ENCODE peak calls at places on chromosome 2, in five cellular contexts. B is heart left ventricle, D is A549, U is uterus, R is ovary. J is an unnamed sample.

GRCh38 chr2:234773129-234773528 is 178.7 kb upstream of the SH3BP4 start:
- DNase-seq in B (no peak), D (no peak), U (no peak), R (no peak), J (no peak)

GRCh38 chr2:58571181-58571852 is 330.2 kb upstream of the FANCL start:
- DNase-seq in B (peak; percentile 5), D (peak; percentile 44), U (no peak), R (no peak), J (no peak)

GRCh38 chr2:162582357-162582798 is 238.4 kb downstream of the GCA start:
- DNase-seq in B (no peak), D (peak; percentile 12), U (no peak), R (no peak), J (no peak)

GRCh38 chr2:157182834-157183396 is 74.6 kb upstream of the GALNT5 start:
- DNase-seq in B (no peak), D (peak; percentile 58), U (no peak), R (no peak), J (no peak)

GRCh38 chr2:47065771-47066380 is 89.2 kb downstream of the STPG4 start:
- DNase-seq in B (peak; percentile 38), D (no peak), U (no peak), R (no peak), J (no peak)

GRCh38 chr2:191620144-191620543 is 57.8 kb upstream of the NABP1 start:
- DNase-seq in B (no peak), D (no peak), U (no peak), R (no peak), J (no peak)

GRCh38 chr2:203743441-203743932 is 37.0 kb downstream of the CD28 start:
- DNase-seq in B (no peak), D (no peak), U (no peak), R (no peak), J (no peak)

GRCh38 chr2:46158661-46159060 is 138.5 kb upstream of the EPAS1 start:
- DNase-seq in B (no peak), D (no peak), U (no peak), R (no peak), J (no peak)

GRCh38 chr2:45813003-45813601 is 161.6 kb downstream of the PRKCE start:
- DNase-seq in B (peak; percentile 43), D (no peak), U (peak; percentile 40), R (peak; percentile 52), J (no peak)

DNA sequence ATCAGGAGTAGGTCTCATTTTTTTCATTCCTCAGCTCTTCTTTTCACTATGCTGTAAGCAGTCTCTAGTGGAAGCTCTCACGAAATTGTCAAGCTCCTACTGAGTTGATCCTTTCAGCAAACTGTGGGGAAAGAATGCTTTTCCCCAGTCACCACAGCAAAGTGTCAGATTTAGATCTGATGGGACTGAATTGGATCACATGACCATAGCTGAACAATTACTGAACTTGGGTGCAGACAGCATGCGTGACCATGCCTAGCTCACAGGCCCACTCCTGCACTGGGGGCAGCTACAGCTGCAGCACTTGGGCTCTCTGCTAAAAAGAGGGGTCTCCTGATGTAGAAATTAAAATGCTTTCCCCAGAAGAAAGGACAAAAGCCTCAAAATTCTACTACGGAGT is 3.1 kb downstream of the ARHGAP15 start:
- DNase-seq in B (no peak), D (no peak), U (no peak), R (no peak), J (no peak)
- H3K4me3 ChIP-seq in B (no peak overlapping the region), D (no peak overlapping the region), U (no peak overlapping the region), R (no peak overlapping the region), J (no peak overlapping the region)

DNA sequence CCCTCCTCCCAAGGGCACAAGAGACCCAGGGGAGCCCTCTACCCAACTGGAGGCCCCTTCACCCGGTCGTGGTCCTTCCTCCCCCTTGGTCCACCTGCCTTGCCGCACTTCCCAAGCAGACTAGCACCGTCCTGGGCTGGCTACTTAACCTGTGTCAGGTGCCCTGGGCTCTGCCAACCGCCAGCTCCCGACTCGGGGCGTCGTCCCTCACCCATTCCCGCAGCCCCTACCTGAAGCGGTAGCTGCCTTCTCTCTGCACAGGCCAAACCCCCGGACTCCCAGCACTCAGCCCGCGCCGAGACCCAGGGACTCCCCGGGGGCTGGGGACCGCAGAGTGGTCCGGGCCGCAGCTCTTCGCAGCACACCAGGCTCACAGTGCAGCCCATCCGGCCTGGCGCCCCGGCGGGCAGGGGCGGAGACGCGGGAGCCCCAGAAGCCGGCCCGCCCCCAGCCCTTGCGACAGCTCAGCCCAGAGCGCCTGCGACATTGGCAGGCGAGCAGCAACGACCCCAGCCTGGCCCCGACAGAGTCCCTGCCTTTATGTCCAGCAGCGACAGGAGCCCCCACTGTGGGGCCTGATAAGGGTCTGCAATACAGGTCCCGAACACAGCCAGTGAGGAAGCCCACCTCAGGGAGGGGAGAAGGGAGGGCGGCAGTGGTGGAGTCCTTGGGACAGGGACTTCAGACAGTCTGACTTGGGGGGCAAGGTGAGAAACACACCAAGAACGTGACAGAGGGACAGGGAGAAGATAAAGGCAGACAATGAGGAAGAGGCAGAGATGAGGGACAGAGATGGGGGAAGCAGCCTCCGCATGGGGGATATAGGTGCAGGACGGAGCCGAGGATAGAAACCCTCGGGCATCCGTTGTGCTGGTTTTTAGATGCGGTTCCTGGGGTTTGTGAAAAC is 31.0 kb upstream of the TNS1 start:
- DNase-seq in B (no peak), D (no peak), U (no peak), R (peak; percentile 35), J (peak; percentile 84)
- TF ChIP-seq POLR2A in B (no peak), D (no peak), U (no peak), R (no peak), J (no peak)

GRCh38 chr2:74436111-74436803 is 5.5 kb downstream of the RTKN start:
- DNase-seq in B (no peak), D (no peak), U (no peak), R (no peak), J (no peak)
- H3K4me3 ChIP-seq in B (no peak overlapping the region), D (no peak overlapping the region), U (no peak overlapping the region), R (no peak overlapping the region), J (no peak overlapping the region)

DNA sequence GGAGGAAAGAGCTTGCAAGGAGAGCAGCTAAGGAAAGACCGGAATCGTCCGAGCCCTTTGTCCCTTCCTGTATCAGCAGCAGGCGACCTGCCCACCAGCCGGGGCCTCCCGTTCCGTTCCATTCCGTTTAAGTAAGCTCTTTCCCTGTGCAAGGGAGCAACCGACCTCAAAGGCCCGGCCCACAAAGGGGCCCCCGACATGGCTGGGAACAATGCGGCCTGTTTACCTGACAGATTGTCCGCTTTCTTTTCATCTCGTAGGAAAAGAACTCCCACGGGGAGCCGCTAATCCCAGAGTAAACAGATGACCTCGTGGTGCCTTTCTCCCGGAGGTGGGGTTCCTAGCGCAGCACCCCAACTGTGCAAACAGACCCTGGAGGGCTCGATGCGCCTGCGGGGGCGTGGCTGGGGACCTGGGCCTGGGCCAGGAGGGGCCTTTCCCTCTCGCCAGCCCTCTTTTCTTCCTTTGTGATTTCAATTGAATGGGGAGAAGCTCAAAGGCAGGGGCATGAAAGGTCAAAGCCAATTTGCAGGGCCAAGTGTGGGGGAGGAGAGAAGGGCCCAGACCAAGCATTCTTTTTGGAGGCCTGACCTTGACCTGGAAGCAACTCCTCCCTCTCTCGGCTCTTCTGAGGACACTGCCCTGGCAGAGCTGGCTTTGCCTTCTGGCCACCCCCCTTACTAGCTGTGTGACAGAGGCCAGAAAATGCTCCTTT is 120.2 kb downstream of the INHBB start:
- DNase-seq in B (no peak), D (no peak), U (no peak), R (peak; percentile 54), J (no peak)
- TF ChIP-seq POLR2A in B (no peak), D (no peak), U (no peak), R (no peak), J (no peak)

J was measured in lower leg skin.